ENCODE peak calls at places on chromosomes 13 and 19, in five cellular contexts. One of them, this sample, is unnamed.

GRCh38 chr13:77853701-77854100 is 64.9 kb downstream of the EDNRB start:
- DNase-seq in pancreas: no peak
- DNase-seq in breast epithelium: no peak
- DNase-seq in endothelial cell: no peak
- DNase-seq in HepG2: no peak
- DNase-seq in this sample: no peak

GRCh38 chr19:8965887-8966286 is 44.3 kb downstream of the MUC16 start:
- DNase-seq in HepG2: no peak
- DNase-seq in pancreas: no peak
- DNase-seq in endothelial cell: no peak
- DNase-seq in breast epithelium: no peak
- DNase-seq in this sample: peak

GRCh38 chr13:111399334-111399733 is 78.9 kb downstream of the TEX29 start:
- DNase-seq in pancreas: no peak
- DNase-seq in HepG2: no peak
- DNase-seq in breast epithelium: no peak
- DNase-seq in endothelial cell: no peak
- DNase-seq in this sample: no peak

GRCh38 chr19:57466489-57466888 is 9.5 kb upstream of the VN1R1 start:
- DNase-seq in pancreas: no peak
- DNase-seq in endothelial cell: no peak
- DNase-seq in HepG2: no peak
- DNase-seq in breast epithelium: no peak
- DNase-seq in this sample: no peak

GRCh38 chr13:51057001-51057400 is 54.1 kb downstream of the C13orf42 start:
- DNase-seq in pancreas: no peak
- DNase-seq in HepG2: no peak
- DNase-seq in endothelial cell: no peak
- DNase-seq in breast epithelium: no peak
- DNase-seq in this sample: no peak

GRCh38 chr19:18070181-18070580 is 16.6 kb downstream of the IL12RB1 start:
- DNase-seq in breast epithelium: no peak
- DNase-seq in HepG2: no peak
- DNase-seq in endothelial cell: no peak
- DNase-seq in pancreas: no peak
- DNase-seq in this sample: no peak

GRCh38 chr19:49359851-49360845 is 2.1 kb downstream of the TEAD2 start:
- DNase-seq in pancreas: no peak
- DNase-seq in HepG2: no peak
- DNase-seq in breast epithelium: no peak
- DNase-seq in endothelial cell: no peak
- DNase-seq in this sample: no peak

GRCh38 chr19:3366104-3366760 is at the start of gene NFIC:
- DNase-seq in HepG2: no peak
- DNase-seq in breast epithelium: peak
- DNase-seq in endothelial cell: no peak
- DNase-seq in pancreas: peak
- DNase-seq in this sample: no peak

GRCh38 chr19:18068395-18068794 is 18.3 kb downstream of the IL12RB1 start:
- DNase-seq in endothelial cell: no peak
- DNase-seq in breast epithelium: no peak
- DNase-seq in HepG2: no peak
- DNase-seq in pancreas: no peak
- DNase-seq in this sample: no peak

GRCh38 chr19:6811906-6812305 is 39.4 kb downstream of the VAV1 start:
- DNase-seq in pancreas: no peak
- DNase-seq in HepG2: peak
- DNase-seq in breast epithelium: no peak
- DNase-seq in endothelial cell: no peak
- DNase-seq in this sample: no peak

GRCh38 chr19:38538793-38539528 is 78.8 kb downstream of the MAP4K1 start:
- DNase-seq in pancreas: no peak
- DNase-seq in HepG2: no peak
- DNase-seq in endothelial cell: no peak
- DNase-seq in breast epithelium: no peak
- DNase-seq in this sample: no peak

GRCh38 chr13:102039264-102039663 is 362.6 kb downstream of the FGF14 start:
- DNase-seq in pancreas: no peak
- DNase-seq in HepG2: no peak
- DNase-seq in breast epithelium: no peak
- DNase-seq in endothelial cell: no peak
- DNase-seq in this sample: no peak

GRCh38 chr13:45226024-45226423 is 25.2 kb upstream of the KCTD4 start:
- DNase-seq in HepG2: no peak
- DNase-seq in breast epithelium: no peak
- DNase-seq in pancreas: no peak
- DNase-seq in endothelial cell: no peak
- DNase-seq in this sample: no peak

GRCh38 chr19:1720237-1720636 is 33.1 kb upstream of the ONECUT3 start:
- DNase-seq in endothelial cell: no peak
- DNase-seq in HepG2: no peak
- DNase-seq in breast epithelium: no peak
- DNase-seq in pancreas: no peak
- DNase-seq in this sample: no peak

GRCh38 chr19:41415154-41415571 is 12.0 kb downstream of the B3GNT8 start:
- DNase-seq in HepG2: no peak
- DNase-seq in breast epithelium: no peak
- DNase-seq in pancreas: no peak
- DNase-seq in endothelial cell: no peak
- DNase-seq in this sample: no peak

GRCh38 chr13:100987993-100988392 is 313.4 kb upstream of the TMTC4 start:
- DNase-seq in endothelial cell: peak
- DNase-seq in HepG2: no peak
- DNase-seq in breast epithelium: no peak
- DNase-seq in pancreas: no peak
- DNase-seq in this sample: no peak

GRCh38 chr19:16061943-16062342 is 14.4 kb upstream of the TPM4 start:
- DNase-seq in HepG2: no peak
- DNase-seq in endothelial cell: no peak
- DNase-seq in breast epithelium: no peak
- DNase-seq in pancreas: no peak
- DNase-seq in this sample: no peak

GRCh38 chr13:113990321-113990837 is 16.5 kb upstream of the C13orf46 start:
- DNase-seq in breast epithelium: no peak
- DNase-seq in HepG2: no peak
- DNase-seq in pancreas: peak
- DNase-seq in endothelial cell: no peak
- DNase-seq in this sample: no peak

GRCh38 chr13:93279982-93280381 is 53.4 kb downstream of the GPC6 start:
- DNase-seq in HepG2: no peak
- DNase-seq in pancreas: peak
- DNase-seq in breast epithelium: no peak
- DNase-seq in endothelial cell: no peak
- DNase-seq in this sample: no peak

GRCh38 chr13:80166352-80166751 is 174.6 kb downstream of the SPRY2 start:
- DNase-seq in HepG2: no peak
- DNase-seq in breast epithelium: no peak
- DNase-seq in pancreas: no peak
- DNase-seq in endothelial cell: no peak
- DNase-seq in this sample: no peak

GRCh38 chr19:30450101-30450500 is 77.9 kb downstream of the ZNF536 start:
- DNase-seq in HepG2: no peak
- DNase-seq in pancreas: no peak
- DNase-seq in endothelial cell: peak
- DNase-seq in breast epithelium: no peak
- DNase-seq in this sample: peak

GRCh38 chr19:18143902-18144301 is 9.1 kb upstream of the PIK3R2 start:
- DNase-seq in pancreas: no peak
- DNase-seq in HepG2: no peak
- DNase-seq in breast epithelium: no peak
- DNase-seq in endothelial cell: no peak
- DNase-seq in this sample: no peak

GRCh38 chr13:54950546-54950945 is 1921.9 kb downstream of the OLFM4 start:
- DNase-seq in HepG2: no peak
- DNase-seq in endothelial cell: no peak
- DNase-seq in breast epithelium: no peak
- DNase-seq in pancreas: no peak
- DNase-seq in this sample: no peak
- TF ChIP-seq CTCF in HepG2: no peak
- TF ChIP-seq CTCF in endothelial cell: no peak
- TF ChIP-seq CTCF in breast epithelium: no peak
- TF ChIP-seq CTCF in pancreas: no peak
- TF ChIP-seq CTCF in this sample: no peak

DNA sequence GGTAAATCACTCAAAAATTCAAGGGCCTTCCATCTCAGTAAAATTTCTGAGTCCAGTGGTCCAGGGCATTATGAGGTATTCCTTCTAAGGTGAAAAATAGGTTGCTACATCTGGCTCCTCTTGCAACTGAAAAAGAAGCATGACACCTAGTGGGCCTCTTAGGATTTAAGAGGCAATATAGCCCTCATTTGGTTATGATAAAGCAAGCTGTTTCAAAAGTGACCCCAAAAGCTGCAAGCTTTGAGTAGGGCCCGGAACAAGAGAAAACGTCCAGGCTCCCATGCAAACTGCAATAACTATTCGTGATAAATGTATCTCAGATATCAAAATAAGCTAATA is 1910.2 kb upstream of the PRR20A start:
- DNase-seq in breast epithelium: no peak
- DNase-seq in HepG2: no peak
- DNase-seq in endothelial cell: no peak
- DNase-seq in pancreas: no peak
- DNase-seq in this sample: no peak
- TF ChIP-seq CTCF in breast epithelium: no peak
- TF ChIP-seq CTCF in HepG2: no peak
- TF ChIP-seq CTCF in endothelial cell: no peak
- TF ChIP-seq CTCF in pancreas: no peak
- TF ChIP-seq CTCF in this sample: no peak

DNA sequence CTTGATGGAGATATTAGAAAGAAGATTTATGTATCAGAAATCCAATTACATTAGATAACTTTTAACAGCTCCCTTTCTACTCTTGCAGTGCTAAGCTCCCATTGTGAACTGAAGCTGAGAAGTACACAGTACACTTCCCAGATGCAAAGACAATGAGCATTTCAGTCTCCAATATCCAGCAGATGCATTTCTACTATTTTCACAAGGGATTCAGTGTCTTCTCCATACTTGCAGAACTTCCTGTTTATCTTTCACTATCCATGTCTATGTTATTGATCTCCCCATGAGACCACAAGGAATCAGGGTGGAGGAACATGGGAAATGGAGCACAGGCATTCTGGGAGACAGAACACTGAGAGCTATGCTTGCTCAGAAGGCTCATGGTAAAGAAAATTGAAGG is 207.5 kb downstream of the ENOX1 start:
- DNase-seq in breast epithelium: no peak
- DNase-seq in HepG2: no peak
- DNase-seq in pancreas: no peak
- DNase-seq in endothelial cell: no peak
- DNase-seq in this sample: no peak
- TF ChIP-seq CTCF in breast epithelium: no peak
- TF ChIP-seq CTCF in HepG2: no peak
- TF ChIP-seq CTCF in pancreas: no peak
- TF ChIP-seq CTCF in endothelial cell: no peak
- TF ChIP-seq CTCF in this sample: no peak

GRCh38 chr13:97753942-97754670 is 199.4 kb upstream of the IPO5 start:
- DNase-seq in pancreas: no peak
- DNase-seq in HepG2: no peak
- DNase-seq in breast epithelium: no peak
- DNase-seq in endothelial cell: no peak
- DNase-seq in this sample: no peak
- TF ChIP-seq CTCF in pancreas: no peak
- TF ChIP-seq CTCF in HepG2: peak
- TF ChIP-seq CTCF in breast epithelium: no peak
- TF ChIP-seq CTCF in endothelial cell: peak
- TF ChIP-seq CTCF in this sample: no peak

GRCh38 chr19:47430041-47430802 is 10.9 kb upstream of the MEIS3 start:
- DNase-seq in pancreas: no peak
- DNase-seq in breast epithelium: peak
- DNase-seq in HepG2: no peak
- DNase-seq in endothelial cell: no peak
- DNase-seq in this sample: peak
- TF ChIP-seq CTCF in pancreas: peak
- TF ChIP-seq CTCF in breast epithelium: peak
- TF ChIP-seq CTCF in HepG2: peak
- TF ChIP-seq CTCF in endothelial cell: peak
- TF ChIP-seq CTCF in this sample: peak

GRCh38 chr19:35757749-35758608 is at the start of gene PROSER3:
- DNase-seq in endothelial cell: peak
- DNase-seq in pancreas: peak
- DNase-seq in breast epithelium: peak
- DNase-seq in HepG2: peak
- DNase-seq in this sample: peak
- TF ChIP-seq CTCF in endothelial cell: no peak
- TF ChIP-seq CTCF in pancreas: no peak
- TF ChIP-seq CTCF in breast epithelium: no peak
- TF ChIP-seq CTCF in HepG2: no peak
- TF ChIP-seq CTCF in this sample: no peak

GRCh38 chr13:104943331-104943730 is 1592.1 kb downstream of the EFNB2 start:
- DNase-seq in pancreas: no peak
- DNase-seq in HepG2: no peak
- DNase-seq in endothelial cell: no peak
- DNase-seq in breast epithelium: no peak
- DNase-seq in this sample: no peak
- TF ChIP-seq CTCF in pancreas: no peak
- TF ChIP-seq CTCF in HepG2: no peak
- TF ChIP-seq CTCF in endothelial cell: no peak
- TF ChIP-seq CTCF in breast epithelium: no peak
- TF ChIP-seq CTCF in this sample: no peak

This sample was measured in nephron progenitor cell.